ENCODE peak calls at places on chromosomes 3 and 15, in five cellular contexts. J, Y, G, B and N are unnamed samples.

GRCh38 chr3:156781310-156782230 is 44.6 kb upstream of the LEKR1 start:
- DNase-seq in J (no peak), B (peak; percentile 39), Y (peak; percentile 48), G (peak; percentile 79), N (no peak)

GRCh38 chr3:30084971-30085403 is 521.4 kb upstream of the TGFBR2 start:
- DNase-seq in G (no peak), B (no peak), J (no peak), Y (peak; percentile 2), N (no peak)

GRCh38 chr3:187262360-187262759 is 29.2 kb downstream of the MASP1 start:
- DNase-seq in J (no peak), G (no peak), Y (no peak), B (no peak), N (no peak)

GRCh38 chr3:69105320-69105719 is 17.1 kb downstream of the LMOD3 start:
- DNase-seq in G (no peak), B (no peak), J (no peak), Y (no peak), N (no peak)

GRCh38 chr3:117526485-117527079 is 817.0 kb downstream of the TUSC7 start:
- DNase-seq in B (peak; percentile 40), J (no peak), G (peak; percentile 42), Y (peak; percentile 53), N (peak; percentile 49)

GRCh38 chr15:93312891-93313486 is 224.0 kb upstream of the RGMA start:
- DNase-seq in G (no peak), Y (no peak), J (no peak), B (no peak), N (no peak)

GRCh38 chr3:30750967-30751366 is 143.5 kb downstream of the GADL1 start:
- DNase-seq in B (no peak), J (no peak), G (no peak), Y (no peak), N (no peak)

GRCh38 chr3:31132132-31132769 is 237.8 kb upstream of the GADL1 start:
- DNase-seq in G (peak; percentile 37), J (no peak), Y (peak; percentile 53), B (peak; percentile 65), N (peak; percentile 5)

GRCh38 chr3:160296591-160296990 is 71.4 kb downstream of the C3orf80 start:
- DNase-seq in B (no peak), Y (peak; percentile 8), G (no peak), J (no peak), N (no peak)

GRCh38 chr3:42733501-42734262 is 31.1 kb upstream of the HHATL start:
- DNase-seq in G (no peak), Y (no peak), J (no peak), B (no peak), N (no peak)

GRCh38 chr3:42731476-42732195 is 29.0 kb upstream of the HHATL start:
- DNase-seq in Y (no peak), G (no peak), J (no peak), B (no peak), N (no peak)

GRCh38 chr3:42734263-42734860 is 31.8 kb upstream of the HHATL start:
- DNase-seq in B (no peak), Y (no peak), J (no peak), G (no peak), N (no peak)

GRCh38 chr3:42732196-42732828 is 29.7 kb upstream of the HHATL start:
- DNase-seq in J (no peak), Y (no peak), B (no peak), G (no peak), N (no peak)

GRCh38 chr3:42732829-42733459 is 30.3 kb upstream of the HHATL start:
- DNase-seq in J (no peak), Y (no peak), G (no peak), B (no peak), N (peak; percentile 31)
- TF ChIP-seq CTCF in J (no peak), Y (peak; percentile 9), G (no peak), B (no peak), N (peak; percentile 20)

GRCh38 chr3:47421741-47422649 is 41.2 kb downstream of the PTPN23 start:
- DNase-seq in B (peak; percentile 49), G (peak; percentile 55), J (peak; percentile 58), Y (no peak), N (no peak)
- TF ChIP-seq CTCF in B (no peak), G (peak; percentile 27), J (peak; percentile 40), Y (peak; percentile 22), N (no peak)

GRCh38 chr15:61856295-61856694 is 204.0 kb downstream of the VPS13C start:
- DNase-seq in G (no peak), B (no peak), J (no peak), Y (no peak), N (no peak)
- TF ChIP-seq CTCF in G (no peak), B (no peak), J (no peak), Y (no peak), N (peak; percentile 41)

GRCh38 chr15:45134682-45135604 is 5.1 kb downstream of the DUOX1 start:
- DNase-seq in B (no peak), Y (no peak), J (no peak), G (no peak), N (peak; percentile 47)
- TF ChIP-seq CTCF in B (no peak), Y (no peak), J (no peak), G (no peak), N (no peak)

DNA sequence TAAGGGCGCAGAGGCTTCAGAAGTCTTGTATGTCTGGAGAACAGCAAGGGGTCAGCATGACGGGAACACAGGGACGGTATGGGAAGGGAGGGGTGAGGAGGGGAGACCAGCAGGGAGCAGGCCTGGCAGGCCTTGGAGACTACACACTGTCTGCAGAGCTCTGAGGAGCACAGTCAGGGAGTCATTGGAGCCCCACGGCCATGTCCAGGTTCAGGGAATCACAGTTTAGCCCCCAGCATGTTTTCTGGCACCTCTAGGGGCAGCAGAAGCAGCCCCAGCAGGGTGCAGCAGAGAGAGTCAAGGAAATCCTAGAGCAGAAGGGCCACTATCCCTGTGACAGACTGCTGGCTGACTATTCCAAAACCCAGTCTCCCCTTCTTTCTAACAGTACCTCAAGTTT is 3.2 kb downstream of the LAMP3 start:
- DNase-seq in J (no peak), B (no peak), Y (no peak), G (no peak), N (no peak)
- TF ChIP-seq CTCF in J (no peak), B (no peak), Y (peak; percentile 18), G (no peak), N (no peak)

GRCh38 chr3:151147299-151147698 is 55.7 kb downstream of the GPR171 start:
- DNase-seq in Y (no peak), B (no peak), G (no peak), J (no peak), N (no peak)

GRCh38 chr3:151145713-151146070 is 57.3 kb downstream of the GPR171 start:
- DNase-seq in Y (no peak), G (no peak), J (no peak), B (no peak), N (no peak)

GRCh38 chr3:151146731-151147091 is 56.3 kb downstream of the GPR171 start:
- DNase-seq in J (no peak), G (no peak), Y (no peak), B (no peak), N (no peak)

GRCh38 chr3:151144756-151145155 is 58.3 kb downstream of the GPR171 start:
- DNase-seq in J (no peak), G (no peak), Y (no peak), B (no peak), N (no peak)

GRCh38 chr3:151146071-151146730 is 56.8 kb downstream of the GPR171 start:
- DNase-seq in J (peak; percentile 60), Y (peak; percentile 71), B (peak; percentile 82), G (peak; percentile 79), N (peak; percentile 67)
- TF ChIP-seq CTCF in J (peak; percentile 86), Y (peak; percentile 90), B (peak; percentile 90), G (peak; percentile 95), N (peak; percentile 63)

DNA sequence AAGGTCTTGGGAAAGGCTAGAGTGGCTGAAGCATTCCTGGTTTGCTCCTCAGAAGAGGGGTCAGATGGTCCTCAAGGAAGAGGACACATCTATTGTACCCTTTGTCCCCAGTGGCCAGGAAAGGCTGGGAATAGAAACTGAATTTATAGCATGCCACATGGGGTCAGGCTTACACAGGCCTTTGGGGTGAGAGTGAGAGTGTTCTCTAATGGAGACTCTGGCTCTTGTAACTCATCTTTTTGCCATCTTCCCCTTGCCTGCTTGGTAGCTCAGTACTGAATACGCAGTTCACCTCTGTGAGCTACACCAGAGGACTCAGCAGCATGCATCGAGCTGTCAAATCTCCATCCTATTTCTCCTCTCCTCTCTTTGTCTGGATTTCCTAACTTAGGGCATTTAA is 87.5 kb downstream of the ATP2B2 start:
- DNase-seq in J (no peak), G (peak; percentile 54), B (peak; percentile 42), Y (peak; percentile 16), N (no peak)
- TF ChIP-seq CTCF in J (peak; percentile 28), G (peak; percentile 63), B (peak; percentile 33), Y (peak; percentile 16), N (no peak)

GRCh38 chr15:79009388-79009787 is 64.5 kb upstream of the CTSH start:
- DNase-seq in B (no peak), G (no peak), J (no peak), Y (no peak), N (no peak)

GRCh38 chr15:79006071-79006470 is 61.2 kb upstream of the CTSH start:
- DNase-seq in Y (no peak), B (no peak), G (no peak), J (no peak), N (no peak)

GRCh38 chr15:79004336-79004735 is 59.5 kb upstream of the CTSH start:
- DNase-seq in J (no peak), B (peak; percentile 74), Y (peak; percentile 30), G (peak; percentile 72), N (no peak)

GRCh38 chr15:79008666-79009065 is 63.8 kb upstream of the CTSH start:
- DNase-seq in B (no peak), G (no peak), Y (no peak), J (no peak), N (no peak)

GRCh38 chr15:79007066-79007465 is 62.2 kb upstream of the CTSH start:
- DNase-seq in J (no peak), Y (peak; percentile 24), B (peak; percentile 37), G (peak; percentile 77), N (peak; percentile 82)
- TF ChIP-seq CTCF in J (peak; percentile 45), Y (peak; percentile 49), B (no peak), G (peak; percentile 66), N (peak; percentile 49)

DNA sequence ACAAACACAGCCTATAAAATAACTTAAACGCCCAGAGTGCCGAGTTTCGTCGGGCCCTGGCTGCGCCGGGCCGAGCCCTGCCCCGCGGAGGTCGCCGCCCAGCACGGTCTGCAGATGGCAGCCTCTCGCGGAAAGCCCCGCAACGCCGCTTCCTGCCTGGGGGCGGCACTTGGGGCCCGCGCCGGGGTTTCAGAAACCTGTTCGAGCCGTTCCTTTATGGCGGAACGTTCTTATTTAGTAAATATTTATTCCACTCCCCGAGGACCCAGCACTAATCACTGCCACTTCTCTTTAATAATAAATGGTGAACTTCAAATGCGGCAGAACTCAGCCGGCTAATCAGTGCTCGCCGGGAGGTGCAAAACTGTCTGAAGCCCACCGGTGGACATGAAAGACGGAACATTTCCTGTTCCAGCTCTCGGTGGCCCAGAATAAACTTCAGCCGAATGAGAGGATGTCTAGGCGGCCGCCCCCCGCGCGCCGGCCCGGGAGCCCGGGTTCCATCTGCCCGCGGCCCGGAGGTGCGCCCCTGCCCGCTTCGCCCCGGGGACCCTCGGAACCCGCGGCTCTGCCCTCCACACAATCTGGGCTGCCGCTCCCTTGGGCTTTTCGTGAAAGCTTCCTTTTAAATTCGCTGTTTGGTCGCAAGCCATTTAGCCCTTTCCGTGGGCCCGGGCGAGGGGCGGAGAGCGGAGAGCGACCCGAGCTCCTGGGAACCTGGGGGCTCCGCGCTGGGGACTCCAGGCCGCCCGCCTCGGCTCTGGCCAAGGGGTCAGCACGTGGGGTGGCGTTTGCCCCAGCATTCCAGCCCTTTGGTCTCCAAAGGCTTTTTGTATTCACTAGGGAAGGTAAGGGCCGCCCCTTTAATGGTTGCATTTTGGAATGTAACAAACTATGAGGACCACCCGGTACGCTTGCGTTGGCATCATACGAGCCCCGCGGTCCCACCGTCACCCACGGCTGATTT is 110.8 kb upstream of the ATP11B start:
- DNase-seq in G (peak; percentile 22), B (no peak), Y (peak; percentile 52), J (peak; percentile 22), N (peak; percentile 80)
- TF ChIP-seq CTCF in G (no peak), B (no peak), Y (peak; percentile 31), J (peak; percentile 30), N (peak; percentile 32)